ENCODE peak calls at places on chromosomes 6 and 20, in six cellular contexts. A, G, N, P, Q and V are unnamed samples.
A peak's percentile ranks its signal among the peaks of the same experiment; 100 is the strongest.

GRCh38 chr6:139982652-139983051 is 608.2 kb upstream of the CITED2 start:
- DNase-seq in A (no peak), N (no peak), P (no peak), Q (no peak), G (no peak), V (peak; percentile 25)

GRCh38 chr6:105192707-105193465 is 13.1 kb upstream of the POPDC3 start:
- DNase-seq in G (no peak), P (no peak), N (no peak), A (no peak), Q (no peak), V (no peak)

GRCh38 chr20:6718660-6719059 is 48.8 kb upstream of the BMP2 start:
- DNase-seq in N (no peak), Q (no peak), P (no peak), G (no peak), A (no peak), V (peak; percentile 29)

GRCh38 chr6:72715119-72715518 is 93.3 kb downstream of the KCNQ5 start:
- DNase-seq in Q (no peak), A (no peak), P (no peak), G (no peak), N (no peak), V (no peak)

GRCh38 chr6:146912730-146913680 is 291.2 kb upstream of the STXBP5 start:
- DNase-seq in P (no peak), G (no peak), N (no peak), Q (no peak), A (no peak), V (peak; percentile 35)

GRCh38 chr6:159790947-159791598 is 806 bp downstream of the MRPL18 start:
- DNase-seq in P (no peak), N (no peak), Q (no peak), A (no peak), G (no peak), V (no peak)

GRCh38 chr6:3088853-3089445 is 20.7 kb downstream of the RIPK1 start:
- DNase-seq in N (no peak), G (no peak), Q (no peak), A (no peak), P (no peak), V (peak; percentile 41)

GRCh38 chr6:160337301-160337700 is 10.9 kb upstream of the SLC22A3 start:
- DNase-seq in Q (no peak), G (no peak), N (no peak), P (no peak), A (no peak), V (no peak)

GRCh38 chr6:4134841-4135664 is at the start of gene ECI2:
- DNase-seq in A (no peak), G (peak; percentile 71), Q (peak; percentile 13), P (peak; percentile 69), N (no peak), V (peak; percentile 67)

GRCh38 chr6:4936681-4937041 is 67.2 kb downstream of the RPP40 start:
- DNase-seq in N (no peak), P (peak; percentile 72), G (peak; percentile 59), Q (no peak), A (no peak), V (peak; percentile 67)

GRCh38 chr20:63084563-63084927 is 77.8 kb upstream of the BHLHE23 start:
- DNase-seq in Q (no peak), G (no peak), N (no peak), A (no peak), P (no peak), V (no peak)

GRCh38 chr6:131001945-131002661 is 60.9 kb downstream of the EPB41L2 start:
- DNase-seq in P (no peak), Q (no peak), G (peak; percentile 29), A (no peak), N (no peak), V (no peak)

GRCh38 chr6:134421496-134421895 is 103.6 kb upstream of the SGK1 start:
- DNase-seq in G (no peak), N (no peak), Q (no peak), P (no peak), A (no peak), V (peak; percentile 58)

GRCh38 chr6:134420638-134421181 is 102.8 kb upstream of the SGK1 start:
- DNase-seq in Q (no peak), N (no peak), A (no peak), P (no peak), G (no peak), V (peak; percentile 86)

GRCh38 chr6:134424795-134425163 is 106.9 kb upstream of the SGK1 start:
- DNase-seq in P (no peak), A (no peak), Q (no peak), G (no peak), N (no peak), V (no peak)

GRCh38 chr6:134424131-134424794 is 106.4 kb upstream of the SGK1 start:
- DNase-seq in N (no peak), G (no peak), Q (no peak), A (no peak), P (no peak), V (peak; percentile 13)

GRCh38 chr6:134422426-134423231 is 104.7 kb upstream of the SGK1 start:
- DNase-seq in G (peak; percentile 20), P (no peak), A (peak; percentile 28), N (no peak), Q (no peak), V (peak; percentile 81)
- TF ChIP-seq POLR2A in G (no peak), P (no peak), A (no peak), N (no peak), Q (no peak), V (peak; percentile 61)

DNA sequence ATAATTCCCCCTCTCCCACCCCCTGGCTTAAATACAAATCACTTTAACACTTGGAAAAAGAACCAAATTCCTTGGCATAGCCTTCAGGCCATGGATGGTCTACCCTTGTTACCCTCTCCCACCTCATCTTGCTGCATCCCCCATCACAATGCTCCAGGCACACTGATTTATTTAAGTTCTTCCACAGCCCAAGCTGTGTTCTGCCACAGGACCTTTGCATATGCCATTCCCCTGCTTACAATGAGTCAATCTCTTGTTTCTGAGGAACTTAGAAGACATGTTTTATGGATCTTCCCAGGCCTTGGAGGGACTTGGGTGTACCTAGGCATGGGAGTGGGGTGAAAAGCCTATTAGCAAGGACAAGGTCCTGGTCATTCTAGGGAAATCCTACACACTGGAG is 6.2 kb upstream of the MAFB start:
- DNase-seq in A (no peak), P (no peak), N (no peak), G (no peak), Q (no peak), V (no peak)
- TF ChIP-seq EZH2 in A (no peak), P (no peak), N (no peak), G (no peak), Q (no peak), V (no peak)

DNA sequence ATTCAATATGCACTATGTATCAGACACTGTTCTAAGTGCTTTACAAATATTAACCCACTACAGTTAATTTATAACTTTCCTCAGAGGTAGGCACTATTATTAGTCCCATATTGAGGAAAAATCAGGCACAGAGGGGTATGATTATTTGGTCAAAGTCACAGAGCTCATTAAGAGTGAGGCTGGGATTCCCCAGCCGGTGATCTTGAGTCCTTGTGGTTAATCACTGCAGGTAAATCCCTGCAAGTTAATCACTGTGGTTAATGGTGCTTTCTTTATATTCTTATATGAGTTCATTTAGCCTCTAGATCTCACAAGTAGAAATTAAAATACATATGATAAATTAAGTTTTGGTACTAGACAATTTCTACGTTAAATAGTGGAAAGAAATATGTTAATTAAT is 9.2 kb downstream of the CRYBG1 start:
- DNase-seq in A (no peak), P (no peak), Q (no peak), N (no peak), G (no peak), V (no peak)
- TF ChIP-seq POLR2A in A (no peak), P (no peak), Q (no peak), N (no peak), G (no peak), V (no peak)

GRCh38 chr6:170292111-170292777 is 1.4 kb upstream of the DLL1 start:
- DNase-seq in N (no peak), A (no peak), P (no peak), G (no peak), Q (no peak), V (peak; percentile 8)

GRCh38 chr6:170294813-170295518 is 4.1 kb upstream of the DLL1 start:
- DNase-seq in G (no peak), P (no peak), A (no peak), Q (no peak), N (no peak), V (no peak)

GRCh38 chr6:170293881-170294755 is 3.2 kb upstream of the DLL1 start:
- DNase-seq in N (no peak), Q (no peak), P (no peak), G (no peak), A (no peak), V (no peak)

GRCh38 chr6:170292778-170293164 is 1.9 kb upstream of the DLL1 start:
- DNase-seq in N (no peak), Q (no peak), P (peak; percentile 64), G (no peak), A (peak; percentile 32), V (no peak)

DNA sequence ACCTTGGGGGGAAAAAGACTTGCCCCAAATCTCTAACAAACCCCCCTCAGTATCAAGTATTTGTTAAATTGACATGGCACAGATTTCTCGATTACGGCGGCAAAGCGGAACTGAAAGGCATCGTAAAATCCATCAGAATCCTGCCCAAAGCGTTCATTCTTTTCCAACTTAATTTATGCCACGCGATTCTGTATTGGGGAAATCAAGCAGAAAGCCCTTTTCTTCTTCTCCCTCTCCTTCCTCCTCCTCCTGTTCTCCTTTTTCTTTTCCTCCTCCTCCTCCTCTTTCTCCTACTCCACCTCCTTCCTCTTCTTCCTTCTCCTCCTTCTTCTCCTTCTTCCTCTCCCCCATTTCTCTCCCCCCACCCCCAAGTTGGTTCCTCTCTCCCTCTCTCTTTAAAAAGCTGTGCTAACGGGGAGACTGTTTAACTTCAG is 2.5 kb upstream of the DLL1 start:
- DNase-seq in P (no peak), A (no peak), N (no peak), Q (no peak), G (no peak), V (no peak)
- TF ChIP-seq EZH2 in P (no peak), A (no peak), N (no peak), Q (peak; percentile 11), G (no peak), V (no peak)

GRCh38 chr6:32439139-32439538 is 548 bp upstream of the HLA-DRA start:
- DNase-seq in N (no peak), Q (no peak), G (no peak), P (no peak), A (no peak), V (no peak)

GRCh38 chr6:32436995-32437836 is 2.5 kb upstream of the HLA-DRA start:
- DNase-seq in N (peak; percentile 95), Q (no peak), G (no peak), P (no peak), A (no peak), V (peak; percentile 10)

GRCh38 chr6:32442243-32442667 is 2.6 kb downstream of the HLA-DRA start:
- DNase-seq in A (no peak), P (no peak), Q (no peak), G (no peak), N (no peak), V (no peak)

GRCh38 chr6:32442977-32443552 is 3.4 kb downstream of the HLA-DRA start:
- DNase-seq in G (no peak), P (no peak), N (no peak), A (no peak), Q (no peak), V (no peak)

DNA sequence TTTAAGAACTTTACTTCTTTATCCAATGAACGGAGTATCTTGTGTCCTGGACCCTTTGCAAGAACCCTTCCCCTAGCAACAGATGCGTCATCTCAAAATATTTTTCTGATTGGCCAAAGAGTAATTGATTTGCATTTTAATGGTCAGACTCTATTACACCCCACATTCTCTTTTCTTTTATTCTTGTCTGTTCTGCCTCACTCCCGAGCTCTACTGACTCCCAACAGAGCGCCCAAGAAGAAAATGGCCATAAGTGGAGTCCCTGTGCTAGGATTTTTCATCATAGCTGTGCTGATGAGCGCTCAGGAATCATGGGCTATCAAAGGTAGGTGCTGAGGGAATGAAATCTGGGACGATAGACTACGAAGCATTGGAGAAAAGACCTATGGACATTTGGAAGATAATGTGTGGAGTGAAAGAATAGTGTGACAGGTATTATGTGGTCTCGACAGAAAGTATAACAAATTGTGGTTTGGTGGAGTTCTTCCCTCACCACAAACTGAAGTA is at the start of gene HLA-DRA:
- DNase-seq in A (peak; percentile 72), P (peak; percentile 70), G (peak; percentile 31), N (peak; percentile 99), Q (no peak), V (peak; percentile 81)
- TF ChIP-seq POLR2A in A (no peak), P (no peak), G (no peak), N (peak; percentile 95), Q (no peak), V (no peak)